ENCODE peak calls at places on chromosomes 1 and 21, in seven cellular contexts. L, F, C, Z, P, W and G are unnamed samples.

GRCh38 chr1:211928222-211928856 is 97.8 kb upstream of the LPGAT1 start:
- DNase-seq in L (no peak), W (no peak), P (no peak), Z (no peak), C (peak), F (no peak), G (no peak)

GRCh38 chr1:245234217-245235120 is 79.7 kb downstream of the KIF26B start:
- DNase-seq in Z (no peak), P (no peak), W (no peak), F (no peak), C (no peak), L (no peak), G (no peak)

GRCh38 chr21:33857846-33858671 is 57.5 kb downstream of the ATP5PO start:
- DNase-seq in F (no peak), C (no peak), W (no peak), P (no peak), L (no peak), Z (no peak), G (no peak)

GRCh38 chr1:206911064-206911663 is 10.6 kb downstream of the FCMR start:
- DNase-seq in W (peak), C (peak), L (peak), P (no peak), F (peak), Z (peak), G (peak)

GRCh38 chr1:207308451-207309190 is 12.9 kb upstream of the CD55 start:
- DNase-seq in Z (no peak), L (no peak), C (no peak), P (no peak), F (no peak), W (no peak), G (no peak)

GRCh38 chr1:235079443-235079967 is 49.1 kb downstream of the TOMM20 start:
- DNase-seq in W (no peak), Z (no peak), P (no peak), L (no peak), C (peak), F (peak), G (no peak)

GRCh38 chr1:32398401-32398800 is 4.2 kb upstream of the BSDC1 start:
- DNase-seq in P (no peak), C (no peak), W (no peak), Z (no peak), F (no peak), L (no peak), G (no peak)

GRCh38 chr1:43975249-43975961 is 645 bp downstream of the ATP6V0B start:
- DNase-seq in Z (no peak), C (peak), W (peak), P (peak), L (no peak), F (peak), G (peak)

GRCh38 chr1:117495068-117495467 is 110.8 kb upstream of the TENT5C start:
- DNase-seq in Z (no peak), L (no peak), W (no peak), C (no peak), F (no peak), P (no peak), G (no peak)

GRCh38 chr21:45551316-45551715 is 9.1 kb upstream of the SLC19A1 start:
- DNase-seq in W (no peak), L (no peak), C (peak), Z (no peak), P (peak), F (no peak), G (peak)

GRCh38 chr1:66929289-66929688 is 4.5 kb downstream of the MIER1 start:
- DNase-seq in W (no peak), L (no peak), C (no peak), F (no peak), P (no peak), Z (no peak), G (peak)

GRCh38 chr1:66927528-66927927 is 2.7 kb downstream of the MIER1 start:
- DNase-seq in L (no peak), Z (no peak), F (no peak), W (no peak), C (no peak), P (no peak), G (no peak)

GRCh38 chr1:66924756-66925557 is at the start of the genes DNAI4 and MIER1:
- DNase-seq in L (peak), P (peak), W (peak), C (peak), Z (peak), F (peak), G (peak)

GRCh38 chr1:66925944-66926343 is 1.2 kb downstream of the MIER1 start:
- DNase-seq in C (no peak), P (no peak), Z (no peak), F (no peak), L (no peak), W (peak), G (no peak)

DNA sequence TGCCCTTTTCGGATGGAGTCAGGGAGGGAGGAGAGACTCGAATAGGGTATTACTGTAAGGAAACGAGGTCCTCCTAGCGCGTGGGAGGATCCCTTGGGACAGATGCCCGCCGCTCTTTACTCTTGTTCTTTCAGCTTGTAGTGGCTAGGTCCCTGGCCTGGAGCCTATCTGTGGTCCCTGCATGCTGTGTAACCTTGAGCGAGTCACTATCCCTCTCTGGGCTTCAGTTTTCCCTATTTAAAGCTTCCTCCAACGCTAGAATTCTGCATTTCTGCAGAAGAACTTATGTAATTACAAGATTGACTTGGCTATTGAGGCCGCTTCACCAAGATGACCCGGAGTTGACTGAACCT is 744 bp downstream of the MIER1 start:
- DNase-seq in P (no peak), F (no peak), W (no peak), L (no peak), C (no peak), Z (no peak), G (no peak)
- TF ChIP-seq CTCF in P (no peak), F (no peak), W (no peak), L (no peak), C (no peak), Z (no peak), G (no peak)

GRCh38 chr1:40382110-40382464 is 8.6 kb downstream of the SMAP2 start:
- DNase-seq in Z (no peak), C (no peak), P (no peak), L (no peak), W (no peak), F (no peak), G (no peak)
- TF ChIP-seq CTCF in Z (no peak), C (no peak), P (no peak), L (no peak), W (no peak), F (no peak), G (no peak)

DNA sequence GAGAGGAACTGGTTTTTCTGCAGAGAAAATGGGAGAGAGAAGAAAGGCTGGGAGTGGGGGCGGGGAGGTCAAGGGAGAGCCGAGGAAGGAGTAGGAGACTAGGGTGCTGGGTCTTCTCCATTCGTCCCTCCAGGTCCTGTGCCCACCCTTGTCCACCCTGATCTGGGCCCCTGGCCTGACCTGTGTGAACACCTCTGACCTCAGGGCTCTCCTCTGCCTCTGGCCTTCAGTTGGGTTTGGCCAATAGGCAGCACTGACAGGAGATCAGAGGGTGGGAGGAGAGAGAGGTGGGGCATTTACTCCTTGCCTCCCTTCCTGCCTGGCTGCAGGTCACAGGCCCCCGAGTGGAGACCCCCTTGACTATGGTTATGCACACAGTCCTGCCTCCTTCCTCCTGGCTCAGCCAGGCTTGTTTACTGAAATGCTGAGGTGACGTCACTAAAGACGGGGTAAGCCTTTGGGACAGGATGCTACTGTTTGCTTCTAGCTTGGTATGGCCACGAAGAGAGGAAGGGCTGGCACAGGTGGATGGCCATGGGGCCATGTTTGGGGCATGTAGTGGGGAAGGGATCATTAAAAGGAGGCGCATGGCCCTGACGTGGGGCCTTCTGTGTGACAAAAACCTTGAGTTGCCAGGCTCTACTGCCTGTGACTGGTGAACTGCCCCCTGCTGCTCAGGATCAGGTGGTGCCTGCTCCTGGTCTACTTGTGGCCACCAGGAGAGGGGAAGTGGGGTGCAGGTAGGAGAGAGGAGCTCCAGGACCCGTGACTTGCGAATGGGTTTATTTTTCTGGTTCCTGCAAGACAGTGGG is 248.7 kb upstream of the CSF3R start:
- DNase-seq in F (no peak), P (no peak), W (no peak), Z (no peak), C (no peak), L (no peak), G (peak)
- TF ChIP-seq CTCF in F (peak), P (no peak), W (no peak), Z (no peak), C (no peak), L (no peak), G (no peak)

DNA sequence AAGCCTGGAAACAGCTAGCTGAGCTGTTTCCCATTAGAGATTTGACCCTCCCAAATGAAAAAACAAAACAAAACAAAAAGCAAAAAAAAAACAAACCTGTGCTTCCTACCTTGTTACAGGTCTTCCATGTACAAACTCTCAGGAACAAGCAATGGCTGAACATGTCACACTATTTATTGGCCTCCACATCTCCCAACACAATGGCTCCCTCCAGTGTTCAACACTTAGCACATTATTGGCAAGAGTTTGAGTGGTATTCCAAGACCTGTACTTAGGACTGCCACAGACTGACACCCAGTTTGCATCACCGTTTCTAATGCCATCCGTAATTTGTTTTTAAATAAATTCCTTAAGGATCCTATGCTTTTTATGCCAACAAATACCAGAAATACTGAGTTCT is 195.0 kb upstream of the OLFM3 start:
- DNase-seq in L (no peak), F (peak), W (peak), P (no peak), Z (peak), C (peak), G (peak)
- TF ChIP-seq CTCF in L (no peak), F (peak), W (no peak), P (peak), Z (peak), C (peak), G (no peak)

DNA sequence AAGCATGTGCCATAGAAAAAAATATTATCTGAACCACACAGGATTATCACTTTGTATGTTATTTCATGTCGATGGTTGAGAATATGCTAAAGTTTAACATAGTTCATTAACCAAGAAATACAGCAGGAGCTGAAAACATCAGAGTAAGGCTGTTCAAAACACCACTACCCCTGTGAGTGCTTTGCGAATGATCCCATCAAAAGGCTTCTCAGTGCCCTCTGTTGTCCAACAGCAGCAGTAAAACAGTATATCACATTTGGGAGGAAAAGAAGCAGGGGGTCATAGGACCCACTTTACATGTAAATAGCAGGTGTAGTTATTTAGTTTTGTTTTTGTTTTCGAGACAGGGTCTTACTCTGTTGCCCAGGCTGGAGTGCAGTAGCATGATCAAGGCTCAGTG is 289.4 kb upstream of the FMN2 start:
- DNase-seq in P (no peak), F (no peak), C (no peak), L (no peak), Z (no peak), W (no peak), G (no peak)
- TF ChIP-seq CTCF in P (no peak), F (no peak), C (no peak), L (no peak), Z (no peak), W (no peak), G (no peak)

DNA sequence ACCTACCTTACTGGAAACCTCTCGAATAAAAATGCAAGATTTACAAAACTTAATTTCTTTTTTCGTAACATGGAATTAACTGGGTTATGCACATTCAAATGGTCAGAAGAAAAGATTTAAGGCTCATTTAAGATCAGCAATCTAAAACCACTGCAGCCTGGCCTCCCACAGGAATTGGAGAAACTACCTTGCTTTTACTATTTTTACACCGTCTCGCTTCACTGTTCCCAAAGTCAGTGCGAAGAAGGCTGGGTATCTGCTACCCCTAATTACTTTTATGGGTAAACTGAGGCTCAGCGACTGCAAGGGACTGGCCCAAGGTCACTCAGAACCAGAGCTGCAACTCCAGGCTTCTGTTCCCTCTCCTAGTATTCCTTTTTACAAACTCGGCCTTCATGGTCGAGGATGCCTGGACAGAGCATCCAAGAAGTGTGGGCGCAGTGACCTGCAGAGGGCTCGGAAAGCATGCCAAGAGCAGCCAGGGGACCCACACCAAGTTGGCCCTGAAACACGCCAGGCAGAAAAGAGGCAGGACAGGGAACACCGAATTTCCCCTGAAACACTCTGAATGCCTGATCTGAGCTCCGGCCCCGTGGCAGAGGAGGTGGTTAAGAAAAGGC is 931 bp downstream of the PAXBP1 start:
- DNase-seq in C (peak), W (no peak), P (peak), L (no peak), F (no peak), Z (no peak), G (no peak)
- TF ChIP-seq CTCF in C (no peak), W (peak), P (no peak), L (no peak), F (peak), Z (no peak), G (no peak)